ENCODE peak calls at places on chromosomes 13 and 19, in eight cellular contexts. One of them, this sample, is unnamed.

GRCh38 chr19:7333198-7334118 is 15.3 kb upstream of the ARHGEF18 start:
- DNase-seq in dorsolateral prefrontal cortex: no peak
- DNase-seq in cardiac fibroblast: peak
- DNase-seq in ascending aorta: no peak
- DNase-seq in astrocyte of the spinal cord: no peak
- DNase-seq in neural progenitor cell: no peak
- DNase-seq in A673: no peak
- DNase-seq in fibroblast of mammary gland: peak
- DNase-seq in this sample: no peak

GRCh38 chr19:32018014-32018413 is 327.4 kb upstream of the ZNF507 start:
- DNase-seq in dorsolateral prefrontal cortex: no peak
- DNase-seq in cardiac fibroblast: no peak
- DNase-seq in ascending aorta: no peak
- DNase-seq in astrocyte of the spinal cord: peak
- DNase-seq in neural progenitor cell: no peak
- DNase-seq in A673: peak
- DNase-seq in fibroblast of mammary gland: peak
- DNase-seq in this sample: peak

GRCh38 chr19:23787106-23787505 is 28.4 kb upstream of the ZNF681 start:
- DNase-seq in dorsolateral prefrontal cortex: no peak
- DNase-seq in cardiac fibroblast: peak
- DNase-seq in ascending aorta: no peak
- DNase-seq in astrocyte of the spinal cord: no peak
- DNase-seq in neural progenitor cell: no peak
- DNase-seq in A673: no peak
- DNase-seq in fibroblast of mammary gland: peak
- DNase-seq in this sample: no peak

GRCh38 chr19:14979498-14980255 is at the start of gene SLC1A6:
- DNase-seq in dorsolateral prefrontal cortex: no peak
- DNase-seq in cardiac fibroblast: no peak
- DNase-seq in ascending aorta: no peak
- DNase-seq in astrocyte of the spinal cord: no peak
- DNase-seq in neural progenitor cell: peak
- DNase-seq in A673: no peak
- DNase-seq in fibroblast of mammary gland: no peak
- DNase-seq in this sample: no peak

GRCh38 chr13:99162962-99163361 is 37.7 kb upstream of the UBAC2 start:
- DNase-seq in dorsolateral prefrontal cortex: no peak
- DNase-seq in cardiac fibroblast: no peak
- DNase-seq in ascending aorta: no peak
- DNase-seq in astrocyte of the spinal cord: no peak
- DNase-seq in neural progenitor cell: no peak
- DNase-seq in A673: no peak
- DNase-seq in fibroblast of mammary gland: no peak
- DNase-seq in this sample: no peak

GRCh38 chr19:4800591-4801081 is 9.1 kb downstream of the FEM1A start:
- DNase-seq in dorsolateral prefrontal cortex: no peak
- DNase-seq in cardiac fibroblast: no peak
- DNase-seq in ascending aorta: no peak
- DNase-seq in astrocyte of the spinal cord: no peak
- DNase-seq in neural progenitor cell: no peak
- DNase-seq in A673: no peak
- DNase-seq in fibroblast of mammary gland: no peak
- DNase-seq in this sample: no peak

GRCh38 chr13:84653915-84654534 is 771.8 kb upstream of the SLITRK1 start:
- DNase-seq in dorsolateral prefrontal cortex: no peak
- DNase-seq in cardiac fibroblast: no peak
- DNase-seq in ascending aorta: no peak
- DNase-seq in astrocyte of the spinal cord: no peak
- DNase-seq in neural progenitor cell: no peak
- DNase-seq in A673: no peak
- DNase-seq in fibroblast of mammary gland: no peak
- DNase-seq in this sample: no peak

GRCh38 chr19:35140898-35141626 is 2.0 kb upstream of the FXYD7 start:
- DNase-seq in dorsolateral prefrontal cortex: peak
- DNase-seq in cardiac fibroblast: peak
- DNase-seq in ascending aorta: peak
- DNase-seq in astrocyte of the spinal cord: peak
- DNase-seq in neural progenitor cell: peak
- DNase-seq in A673: peak
- DNase-seq in fibroblast of mammary gland: peak
- DNase-seq in this sample: peak

GRCh38 chr13:33577037-33577436 is 240.9 kb upstream of the RFC3 start:
- DNase-seq in dorsolateral prefrontal cortex: no peak
- DNase-seq in cardiac fibroblast: peak
- DNase-seq in ascending aorta: no peak
- DNase-seq in astrocyte of the spinal cord: no peak
- DNase-seq in neural progenitor cell: no peak
- DNase-seq in A673: peak
- DNase-seq in fibroblast of mammary gland: peak
- DNase-seq in this sample: no peak

GRCh38 chr19:45770192-45771101 is 1.4 kb upstream of the SIX5 start:
- DNase-seq in dorsolateral prefrontal cortex: peak
- DNase-seq in cardiac fibroblast: peak
- DNase-seq in ascending aorta: peak
- DNase-seq in astrocyte of the spinal cord: peak
- DNase-seq in neural progenitor cell: peak
- DNase-seq in A673: peak
- DNase-seq in fibroblast of mammary gland: peak
- DNase-seq in this sample: peak

GRCh38 chr13:65907656-65908441 is 1322.3 kb downstream of the PCDH9 start:
- DNase-seq in dorsolateral prefrontal cortex: no peak
- DNase-seq in cardiac fibroblast: peak
- DNase-seq in ascending aorta: no peak
- DNase-seq in astrocyte of the spinal cord: peak
- DNase-seq in neural progenitor cell: no peak
- DNase-seq in A673: no peak
- DNase-seq in fibroblast of mammary gland: no peak
- DNase-seq in this sample: no peak

GRCh38 chr19:42872608-42873007 is 6.9 kb downstream of the PSG1 start:
- DNase-seq in dorsolateral prefrontal cortex: no peak
- DNase-seq in cardiac fibroblast: no peak
- DNase-seq in ascending aorta: no peak
- DNase-seq in astrocyte of the spinal cord: no peak
- DNase-seq in neural progenitor cell: no peak
- DNase-seq in A673: no peak
- DNase-seq in fibroblast of mammary gland: peak
- DNase-seq in this sample: peak

GRCh38 chr13:43804461-43805070 is 17.8 kb upstream of the ENOX1 start:
- DNase-seq in dorsolateral prefrontal cortex: no peak
- DNase-seq in cardiac fibroblast: peak
- DNase-seq in ascending aorta: no peak
- DNase-seq in astrocyte of the spinal cord: peak
- DNase-seq in neural progenitor cell: peak
- DNase-seq in A673: peak
- DNase-seq in fibroblast of mammary gland: peak
- DNase-seq in this sample: peak

GRCh38 chr13:47397739-47398138 is 500.9 kb upstream of the HTR2A start:
- DNase-seq in dorsolateral prefrontal cortex: no peak
- DNase-seq in cardiac fibroblast: no peak
- DNase-seq in ascending aorta: no peak
- DNase-seq in astrocyte of the spinal cord: peak
- DNase-seq in neural progenitor cell: no peak
- DNase-seq in A673: no peak
- DNase-seq in fibroblast of mammary gland: peak
- DNase-seq in this sample: no peak

GRCh38 chr19:33535176-33535575 is 13.6 kb upstream of the PEPD start:
- DNase-seq in dorsolateral prefrontal cortex: no peak
- DNase-seq in cardiac fibroblast: peak
- DNase-seq in ascending aorta: no peak
- DNase-seq in astrocyte of the spinal cord: peak
- DNase-seq in neural progenitor cell: no peak
- DNase-seq in A673: no peak
- DNase-seq in fibroblast of mammary gland: peak
- DNase-seq in this sample: peak

DNA sequence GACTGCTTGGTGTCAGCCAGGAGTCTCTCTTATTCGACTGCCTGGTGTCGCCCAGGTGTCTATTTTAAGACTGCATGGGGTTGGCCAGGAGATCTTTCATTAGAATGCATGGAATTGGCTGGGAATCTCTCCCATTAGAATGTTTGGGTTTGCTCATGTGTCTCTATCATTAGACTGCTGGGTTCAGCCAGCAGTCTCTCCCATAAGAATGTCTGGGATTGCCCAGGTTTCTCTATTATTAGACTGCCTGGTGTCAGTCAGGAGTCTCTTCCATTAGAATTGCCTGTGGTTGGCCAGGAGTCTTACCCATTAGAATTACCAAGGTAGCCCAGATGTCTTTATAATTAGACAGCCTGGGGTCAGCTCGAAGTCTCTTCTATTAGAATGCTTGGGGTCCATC is 1496.0 kb downstream of the UQCRFS1 start:
- DNase-seq in dorsolateral prefrontal cortex: no peak
- DNase-seq in cardiac fibroblast: no peak
- DNase-seq in ascending aorta: no peak
- DNase-seq in astrocyte of the spinal cord: no peak
- DNase-seq in neural progenitor cell: no peak
- DNase-seq in A673: no peak
- DNase-seq in fibroblast of mammary gland: no peak
- DNase-seq in this sample: no peak
- TF ChIP-seq CTCF in dorsolateral prefrontal cortex: no peak
- TF ChIP-seq CTCF in cardiac fibroblast: no peak
- TF ChIP-seq CTCF in ascending aorta: no peak
- TF ChIP-seq CTCF in astrocyte of the spinal cord: no peak
- TF ChIP-seq CTCF in neural progenitor cell: no peak
- TF ChIP-seq CTCF in A673: no peak
- TF ChIP-seq CTCF in fibroblast of mammary gland: no peak
- TF ChIP-seq CTCF in this sample: no peak

DNA sequence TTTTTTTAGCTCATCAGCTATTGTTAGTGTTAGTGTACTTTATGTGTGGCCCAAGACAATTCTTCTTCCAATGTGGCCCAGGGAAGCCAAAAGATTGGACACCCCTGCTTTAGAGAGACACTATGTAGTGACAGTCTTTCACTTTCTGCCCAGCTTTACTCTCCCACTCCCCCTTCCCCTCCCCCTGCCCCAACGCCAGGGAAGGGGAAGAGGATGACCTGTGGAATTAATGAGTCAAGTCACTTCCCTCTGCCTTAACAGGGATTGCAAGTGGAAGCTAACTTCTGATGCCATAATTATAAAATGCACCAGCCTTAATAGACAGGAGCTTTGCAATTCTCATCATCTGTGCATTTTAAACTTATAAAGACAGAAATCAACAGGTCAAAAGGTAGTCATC is 1.6 kb downstream of the ZNF415 start:
- DNase-seq in dorsolateral prefrontal cortex: no peak
- DNase-seq in cardiac fibroblast: no peak
- DNase-seq in ascending aorta: no peak
- DNase-seq in astrocyte of the spinal cord: no peak
- DNase-seq in neural progenitor cell: peak
- DNase-seq in A673: no peak
- DNase-seq in fibroblast of mammary gland: no peak
- DNase-seq in this sample: no peak
- H3K4me3 ChIP-seq in dorsolateral prefrontal cortex: peak
- H3K4me3 ChIP-seq in cardiac fibroblast: no peak
- H3K4me3 ChIP-seq in ascending aorta: peak
- H3K4me3 ChIP-seq in astrocyte of the spinal cord: no peak
- H3K4me3 ChIP-seq in neural progenitor cell: peak
- H3K4me3 ChIP-seq in A673: no peak
- H3K4me3 ChIP-seq in fibroblast of mammary gland: no peak
- H3K4me3 ChIP-seq in this sample: no peak

DNA sequence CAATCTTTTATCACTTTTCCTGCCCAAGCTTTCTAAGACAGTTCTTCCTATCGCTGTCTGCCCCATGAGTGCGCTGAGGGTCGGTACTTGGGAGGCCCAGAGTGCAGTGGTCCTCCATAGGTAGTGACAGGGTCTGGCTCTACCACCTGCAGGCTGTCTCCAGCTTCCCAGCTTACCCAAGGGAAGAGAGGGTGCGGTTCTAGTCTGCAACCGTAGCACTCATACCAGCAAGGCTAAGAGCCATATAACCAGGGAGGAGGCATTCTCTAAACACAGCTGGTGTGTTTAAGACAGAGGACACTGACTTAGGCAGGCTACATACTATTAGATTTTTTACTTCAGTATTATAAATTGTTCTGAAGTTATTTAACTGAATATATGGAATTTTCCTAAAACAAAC is 8.2 kb downstream of the PROZ start:
- DNase-seq in dorsolateral prefrontal cortex: no peak
- DNase-seq in cardiac fibroblast: no peak
- DNase-seq in ascending aorta: peak
- DNase-seq in astrocyte of the spinal cord: no peak
- DNase-seq in neural progenitor cell: no peak
- DNase-seq in A673: no peak
- DNase-seq in fibroblast of mammary gland: no peak
- DNase-seq in this sample: no peak
- TF ChIP-seq CTCF in dorsolateral prefrontal cortex: no peak
- TF ChIP-seq CTCF in cardiac fibroblast: no peak
- TF ChIP-seq CTCF in ascending aorta: no peak
- TF ChIP-seq CTCF in astrocyte of the spinal cord: no peak
- TF ChIP-seq CTCF in neural progenitor cell: no peak
- TF ChIP-seq CTCF in A673: no peak
- TF ChIP-seq CTCF in fibroblast of mammary gland: no peak
- TF ChIP-seq CTCF in this sample: no peak

DNA sequence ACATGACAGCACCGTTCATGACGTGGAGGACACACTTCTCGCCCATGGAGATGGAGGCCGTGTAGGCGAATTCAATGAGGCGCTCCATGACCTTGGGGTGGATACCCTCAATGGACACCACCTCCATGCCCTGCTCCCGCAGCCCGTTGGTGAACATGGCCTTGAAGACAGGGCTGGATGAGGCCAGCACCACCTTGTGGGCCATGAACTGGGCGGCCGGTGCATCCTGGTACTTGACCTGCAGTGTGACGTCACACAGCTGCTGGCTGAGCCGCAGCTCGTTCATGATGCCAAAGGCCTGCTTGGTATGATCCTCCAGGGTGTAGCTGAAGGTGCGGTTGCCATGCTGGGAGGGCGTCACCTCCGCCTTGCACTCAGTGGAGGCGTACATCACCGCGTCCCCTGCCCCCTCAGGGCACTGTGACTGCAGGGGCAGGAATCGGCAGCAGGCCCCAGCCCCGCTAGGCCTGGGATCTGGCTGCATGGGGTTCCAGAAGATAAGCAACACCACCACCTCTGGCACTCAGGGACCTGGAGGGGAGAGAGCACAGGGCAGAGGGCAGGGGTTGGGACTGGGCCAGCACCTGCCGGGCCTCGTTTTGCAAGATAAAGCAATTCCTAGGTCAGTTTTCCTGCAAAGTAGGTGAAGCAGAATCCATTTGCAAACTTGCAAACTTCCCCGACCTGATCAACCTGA is 3.5 kb downstream of the KEAP1 start:
- DNase-seq in dorsolateral prefrontal cortex: no peak
- DNase-seq in cardiac fibroblast: no peak
- DNase-seq in ascending aorta: no peak
- DNase-seq in astrocyte of the spinal cord: no peak
- DNase-seq in neural progenitor cell: no peak
- DNase-seq in A673: no peak
- DNase-seq in fibroblast of mammary gland: no peak
- DNase-seq in this sample: no peak
- H3K4me3 ChIP-seq in dorsolateral prefrontal cortex: no peak
- H3K4me3 ChIP-seq in cardiac fibroblast: no peak
- H3K4me3 ChIP-seq in ascending aorta: no peak
- H3K4me3 ChIP-seq in astrocyte of the spinal cord: no peak
- H3K4me3 ChIP-seq in neural progenitor cell: no peak
- H3K4me3 ChIP-seq in A673: no peak
- H3K4me3 ChIP-seq in fibroblast of mammary gland: no peak
- H3K4me3 ChIP-seq in this sample: no peak

This sample was measured in foreskin fibroblast.